ENCODE peak calls at places on chromosome 9, in nine cellular contexts. D, U, Z, T, Q, W, Y, P and K are unnamed samples.

GRCh38 chr9:95499101-95499676 is 17.6 kb downstream of the PTCH1 start:
- DNase-seq in Z (no peak), P (no peak), W (no peak), T (no peak), Q (no peak), Y (no peak), D (no peak), U (no peak), K (no peak)

GRCh38 chr9:105834404-105834803 is 140.1 kb downstream of the TMEM38B start:
- DNase-seq in W (no peak), Q (no peak), P (no peak), Z (no peak), D (no peak), U (no peak), T (no peak), Y (no peak), K (no peak)

GRCh38 chr9:2857564-2858198 is 13.8 kb upstream of the PUM3 start:
- DNase-seq in W (peak), U (peak), D (no peak), Y (peak), Q (peak), T (peak), Z (peak), P (peak), K (peak)

GRCh38 chr9:132538071-132538470 is 44.3 kb upstream of the BARHL1 start:
- DNase-seq in P (no peak), T (no peak), D (no peak), Z (no peak), Y (no peak), U (no peak), W (no peak), Q (no peak), K (no peak)

GRCh38 chr9:86557063-86557766 is 203.0 kb upstream of the TUT7 start:
- DNase-seq in Z (no peak), D (no peak), T (no peak), Q (no peak), U (no peak), Y (no peak), W (no peak), P (no peak), K (no peak)

GRCh38 chr9:69433968-69434367 is 109.0 kb downstream of the ENTREP1 start:
- DNase-seq in Z (no peak), U (no peak), P (no peak), T (no peak), Q (no peak), D (no peak), Y (no peak), W (no peak), K (no peak)

GRCh38 chr9:93252116-93252780 is 68.3 kb downstream of the WNK2 start:
- DNase-seq in Q (no peak), P (no peak), U (no peak), T (no peak), Y (no peak), Z (no peak), W (no peak), D (peak), K (no peak)

GRCh38 chr9:84397822-84398221 is 57.3 kb upstream of the SLC28A3 start:
- DNase-seq in T (no peak), Y (peak), D (no peak), P (no peak), U (no peak), Z (no peak), Q (peak), W (no peak), K (no peak)

GRCh38 chr9:110408598-110408997 is 70.9 kb upstream of the TXNDC8 start:
- DNase-seq in Z (no peak), D (no peak), P (no peak), Q (no peak), U (no peak), Y (no peak), W (no peak), T (no peak), K (no peak)

GRCh38 chr9:69919461-69920061 is 98.9 kb downstream of the CFAP95 start:
- DNase-seq in Y (peak), W (no peak), D (no peak), P (no peak), Z (peak), Q (no peak), U (peak), T (peak), K (peak)

GRCh38 chr9:137052998-137053943 is 590 bp downstream of the ENTPD2 start:
- DNase-seq in Z (no peak), Q (no peak), D (no peak), T (no peak), W (no peak), Y (no peak), U (no peak), P (no peak), K (no peak)

GRCh38 chr9:96344458-96345180 is 38.9 kb downstream of the SLC35D2 start:
- DNase-seq in W (no peak), Q (peak), P (no peak), U (peak), D (no peak), T (peak), Z (peak), Y (peak), K (no peak)

GRCh38 chr9:2036844-2037243 is 21.7 kb downstream of the SMARCA2 start:
- DNase-seq in D (no peak), Z (no peak), T (no peak), W (no peak), U (no peak), Q (no peak), Y (no peak), P (no peak), K (no peak)

GRCh38 chr9:93468763-93469456 is 15.5 kb upstream of the FAM120AOS start:
- DNase-seq in U (no peak), Y (no peak), Z (peak), W (no peak), T (peak), Q (no peak), P (no peak), D (no peak), K (no peak)

GRCh38 chr9:134601764-134602163 is 39.8 kb upstream of the COL5A1 start:
- DNase-seq in T (no peak), Y (no peak), Q (no peak), W (no peak), D (no peak), Z (no peak), P (no peak), U (no peak), K (no peak)

GRCh38 chr9:97394881-97395280 is 17.0 kb upstream of the TDRD7 start:
- DNase-seq in P (no peak), Z (no peak), U (no peak), D (no peak), Q (no peak), W (no peak), T (no peak), Y (no peak), K (no peak)

GRCh38 chr9:33687779-33688178 is 107.6 kb upstream of the PRSS3 start:
- DNase-seq in W (no peak), Y (no peak), U (no peak), Q (no peak), D (no peak), P (no peak), T (no peak), Z (peak), K (no peak)

GRCh38 chr9:13027834-13028233 is 251.7 kb downstream of the MPDZ start:
- DNase-seq in U (no peak), Q (no peak), D (no peak), P (no peak), T (no peak), W (no peak), Z (no peak), Y (no peak), K (no peak)

GRCh38 chr9:10479172-10479571 is 133.6 kb downstream of the PTPRD start:
- DNase-seq in T (no peak), Y (peak), P (no peak), U (no peak), Q (no peak), D (no peak), Z (peak), W (no peak), K (no peak)

GRCh38 chr9:132023409-132024180 is 56.1 kb downstream of the MED27 start:
- DNase-seq in U (no peak), Q (no peak), D (no peak), Y (no peak), P (no peak), W (no peak), T (no peak), Z (no peak), K (no peak)

GRCh38 chr9:133148351-133149129 is 15.2 kb downstream of the GBGT1 start:
- DNase-seq in W (no peak), P (peak), Y (no peak), U (peak), Z (peak), T (peak), Q (peak), D (peak), K (peak)

GRCh38 chr9:120713257-120714087 is 798 bp downstream of the MEGF9 start:
- DNase-seq in Y (peak), W (no peak), T (peak), Z (no peak), P (no peak), D (peak), U (no peak), Q (no peak), K (peak)

GRCh38 chr9:73810585-73811215 is 659.0 kb downstream of the ANXA1 start:
- DNase-seq in W (no peak), U (no peak), P (no peak), Z (no peak), Q (no peak), D (no peak), Y (no peak), T (no peak), K (no peak)

GRCh38 chr9:89022071-89022721 is 30.9 kb downstream of the S1PR3 start:
- DNase-seq in P (peak), Z (peak), Y (peak), Q (no peak), T (no peak), W (no peak), D (no peak), U (no peak), K (no peak)

GRCh38 chr9:29564564-29564963 is 1991.3 kb upstream of the C9orf72 start:
- DNase-seq in U (no peak), D (no peak), Z (no peak), T (no peak), Q (no peak), P (no peak), Y (peak), W (no peak), K (no peak)

GRCh38 chr9:83538172-83538889 is at the start of gene FRMD3:
- DNase-seq in T (peak), W (no peak), Z (peak), U (peak), D (peak), Y (peak), P (peak), Q (peak), K (no peak)

GRCh38 chr9:86636051-86636450 is 281.8 kb upstream of the TUT7 start:
- DNase-seq in P (no peak), Q (no peak), T (no peak), Z (no peak), U (no peak), Y (no peak), W (no peak), D (no peak), K (no peak)

GRCh38 chr9:125486576-125486975 is 220.4 kb downstream of the MAPKAP1 start:
- DNase-seq in Y (no peak), Q (no peak), U (no peak), T (no peak), W (no peak), P (no peak), D (no peak), Z (no peak), K (no peak)

GRCh38 chr9:107227696-107228258 is 55.3 kb upstream of the RAD23B start:
- DNase-seq in W (no peak), Y (no peak), P (no peak), U (no peak), T (no peak), Z (no peak), Q (no peak), D (no peak), K (no peak)

GRCh38 chr9:128587453-128587852 is 35.1 kb downstream of the SPTAN1 start:
- DNase-seq in W (peak), Y (no peak), T (no peak), Z (no peak), P (no peak), D (no peak), Q (no peak), U (no peak), K (peak)

GRCh38 chr9:125147401-125147951 is 4.1 kb upstream of the SCAI start:
- DNase-seq in T (no peak), W (no peak), Y (no peak), Z (no peak), Q (no peak), P (no peak), D (no peak), U (no peak), K (no peak)

GRCh38 chr9:93329632-93330286 is 121.7 kb upstream of the FAM120A start:
- DNase-seq in Q (no peak), T (no peak), Y (peak), Z (no peak), W (no peak), D (no peak), U (no peak), P (no peak), K (no peak)

GRCh38 chr9:104866186-104866585 is 61.8 kb downstream of the ABCA1 start:
- DNase-seq in Y (peak), U (no peak), Z (no peak), P (no peak), W (no peak), D (no peak), T (no peak), Q (no peak), K (no peak)

GRCh38 chr9:17018540-17019196 is 116.2 kb upstream of the CNTLN start:
- DNase-seq in P (no peak), T (no peak), U (no peak), Q (no peak), Y (no peak), W (no peak), D (no peak), Z (no peak), K (no peak)

GRCh38 chr9:17019398-17019797 is 115.4 kb upstream of the CNTLN start:
- DNase-seq in Y (no peak), Q (no peak), Z (no peak), W (no peak), T (no peak), P (no peak), U (no peak), D (no peak), K (no peak)

GRCh38 chr9:17021379-17021970 is 113.4 kb upstream of the CNTLN start:
- DNase-seq in Y (no peak), D (no peak), Q (no peak), W (no peak), Z (no peak), P (no peak), T (no peak), U (no peak), K (no peak)

GRCh38 chr9:17013010-17013409 is 121.8 kb upstream of the CNTLN start:
- DNase-seq in P (no peak), Q (no peak), T (no peak), D (no peak), W (no peak), Z (no peak), U (no peak), Y (no peak), K (no peak)

DNA sequence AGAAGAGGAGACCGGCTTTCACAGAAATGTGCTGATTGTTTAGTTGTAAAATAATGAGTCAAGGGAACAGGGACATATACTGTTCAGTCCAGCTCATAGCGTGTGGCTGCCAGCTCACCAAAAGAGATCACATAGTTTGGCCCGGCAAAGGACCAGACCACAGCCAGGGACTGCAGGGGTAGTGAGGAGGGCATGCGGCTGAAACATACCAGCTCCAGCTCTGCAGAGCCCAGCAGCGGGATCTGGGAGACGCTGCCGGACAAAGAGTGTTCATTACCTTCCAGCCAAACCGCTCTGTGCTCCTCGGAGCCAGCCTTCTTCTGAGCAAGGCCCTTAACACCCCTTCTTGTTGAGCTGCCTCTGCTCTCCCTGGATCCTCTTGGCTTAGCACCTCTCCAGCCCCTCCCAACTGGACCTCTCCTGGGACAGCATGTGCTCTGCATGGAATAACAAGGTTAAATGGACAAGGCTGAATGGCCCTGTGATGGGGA is 116.8 kb upstream of the CNTLN start:
- DNase-seq in U (no peak), W (no peak), D (peak), P (no peak), T (no peak), Y (no peak), Z (no peak), Q (peak), K (no peak)
- H3K27ac ChIP-seq in U (no peak), W (no peak), D (no peak), P (no peak), T (no peak), Y (no peak), Z (no peak), Q (no peak), K (no peak)

GRCh38 chr9:304106-304505 is 89.4 kb downstream of the DOCK8 start:
- DNase-seq in Q (no peak), T (no peak), D (no peak), W (no peak), Z (no peak), Y (no peak), P (peak), U (no peak), K (no peak)
- H3K4me3 ChIP-seq in Q (no peak), T (no peak), D (peak), W (no peak), Z (no peak), Y (peak), P (peak), U (no peak), K (no peak)

GRCh38 chr9:113599647-113600476 is 136.3 kb downstream of the RGS3 start:
- DNase-seq in Z (no peak), Y (no peak), D (peak), Q (no peak), W (no peak), T (no peak), P (no peak), U (no peak), K (no peak)

GRCh38 chr9:113598883-113599282 is 135.4 kb downstream of the RGS3 start:
- DNase-seq in T (no peak), P (no peak), Z (no peak), D (no peak), Q (no peak), W (no peak), U (no peak), Y (no peak), K (no peak)

GRCh38 chr9:113602126-113603119 is 138.9 kb downstream of the RGS3 start:
- DNase-seq in Y (peak), P (no peak), Q (no peak), W (no peak), Z (no peak), T (no peak), D (peak), U (no peak), K (no peak)

GRCh38 chr9:113600871-113601545 is 137.5 kb downstream of the RGS3 start:
- DNase-seq in T (no peak), Q (no peak), P (no peak), W (no peak), U (no peak), Z (no peak), D (peak), Y (no peak), K (no peak)

GRCh38 chr9:113600477-113600851 is 136.9 kb downstream of the RGS3 start:
- DNase-seq in W (no peak), Z (no peak), D (peak), T (no peak), P (no peak), U (no peak), Y (no peak), Q (no peak), K (no peak)
- H3K27ac ChIP-seq in W (no peak), Z (no peak), D (peak), T (no peak), P (no peak), U (no peak), Y (no peak), Q (no peak), K (no peak)

DNA sequence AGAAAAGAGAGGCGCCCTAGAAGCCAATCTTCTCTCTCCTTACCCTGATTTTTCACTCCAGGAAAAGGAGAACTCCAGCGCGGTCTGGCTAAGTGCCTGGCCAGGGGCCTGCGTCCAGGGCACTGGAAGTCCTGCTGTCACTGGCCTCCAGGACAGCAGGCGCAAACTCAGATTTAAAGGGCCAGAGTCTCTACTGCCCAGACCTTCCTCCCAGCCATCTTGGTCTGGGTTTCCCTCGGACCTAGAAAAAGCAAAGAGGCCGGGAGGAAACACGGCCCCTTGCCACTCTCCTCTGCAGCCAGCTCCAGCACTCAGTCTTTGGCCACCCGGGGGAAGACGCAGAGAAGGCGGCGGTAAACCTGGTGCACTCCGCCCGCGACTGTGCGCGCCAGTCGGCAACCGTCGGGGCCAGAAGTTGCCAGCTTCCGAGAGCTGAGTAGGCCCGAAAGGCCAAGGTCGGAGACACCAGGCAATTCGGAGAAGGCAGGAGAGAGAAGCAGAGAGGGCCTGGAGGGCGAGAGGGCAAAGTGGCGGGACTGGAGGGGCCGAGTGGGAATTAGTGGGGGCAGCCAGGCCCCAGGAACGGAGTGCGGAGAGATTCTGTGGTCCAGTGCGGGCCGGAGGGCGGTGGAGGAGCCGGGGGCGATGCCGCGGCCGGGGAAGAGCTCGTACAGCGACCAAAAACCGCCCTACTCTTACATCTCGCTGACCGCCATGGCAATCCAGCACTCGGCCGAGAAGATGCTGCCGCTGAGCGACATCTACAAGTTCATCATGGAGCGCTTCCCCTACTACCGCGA is at the start of gene FOXB2:
- DNase-seq in Q (no peak), P (no peak), Z (no peak), D (no peak), T (no peak), U (peak), Y (no peak), W (no peak), K (no peak)
- H3K4me3 ChIP-seq in Q (no peak), P (peak), Z (peak), D (no peak), T (peak), U (peak), Y (no peak), W (no peak), K (no peak)

GRCh38 chr9:82488702-82489578 is 500.4 kb downstream of the SPATA31D1 start:
- DNase-seq in W (no peak), U (no peak), T (no peak), Z (no peak), P (no peak), Y (peak), Q (no peak), D (no peak), K (no peak)

GRCh38 chr9:82488319-82488701 is 499.7 kb downstream of the SPATA31D1 start:
- DNase-seq in Z (no peak), Q (no peak), Y (no peak), D (no peak), T (no peak), P (no peak), W (no peak), U (no peak), K (no peak)

GRCh38 chr9:82490019-82490499 is 501.5 kb downstream of the SPATA31D1 start:
- DNase-seq in Q (no peak), U (no peak), T (no peak), Y (peak), D (no peak), W (no peak), Z (no peak), P (no peak), K (no peak)

GRCh38 chr9:82491604-82492003 is 503.0 kb downstream of the SPATA31D1 start:
- DNase-seq in Z (no peak), Q (no peak), Y (no peak), T (no peak), U (no peak), P (no peak), W (no peak), D (no peak), K (no peak)

DNA sequence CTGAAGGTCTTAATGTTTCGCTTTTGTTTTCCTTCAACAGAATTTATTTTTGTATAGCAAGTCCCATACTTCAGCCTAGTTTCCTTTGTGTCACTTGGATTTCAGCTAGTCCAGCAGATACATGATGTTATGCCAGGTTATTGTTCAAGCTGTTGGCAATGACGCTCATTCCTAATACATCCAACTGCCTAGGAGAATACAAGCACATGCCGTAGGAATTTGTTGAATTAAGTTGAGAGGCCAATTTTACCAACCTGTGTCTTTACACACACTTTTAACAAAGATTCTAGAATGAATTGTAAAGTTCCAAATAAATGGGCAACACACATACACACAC is 501.0 kb downstream of the SPATA31D1 start:
- DNase-seq in Z (no peak), P (no peak), Y (no peak), T (no peak), D (no peak), U (no peak), W (no peak), Q (no peak), K (no peak)
- H3K27ac ChIP-seq in Z (no peak), P (peak), Y (no peak), T (no peak), D (no peak), U (no peak), W (no peak), Q (peak), K (no peak)